ENCODE peak calls at places on chromosomes 6 and 20, in nine cellular contexts. G is C1 segment of cervical spinal cord; D is activated CD4-positive, alpha-beta T cell treated with anti-CD3 and anti-CD28 coated beads, Interleukin-2, amount 50 U/mL, for 1 hour; Z is breast epithelium; L is lower lobe of right lung; X is GOT3; F is hypothalamus; A is NCI-H748 treated with DMSO at 0.1 percent for 48 hours; M is cerebellum. R is an unnamed sample.

GRCh38 chr6:36427781-36428345 is 14.8 kb downstream of the PXT1 start:
- DNase-seq in M (no peak), X (no peak), Z (no peak), G (no peak), A (no peak), F (no peak), L (no peak), D (no peak), R (no peak)

GRCh38 chr6:85643530-85644373 is 1.1 kb upstream of the SYNCRIP start:
- DNase-seq in F (peak), D (peak), G (peak), L (peak), A (peak), M (no peak), X (peak), Z (peak), R (peak)

GRCh38 chr6:146871613-146872465 is 273.1 kb downstream of the ADGB start:
- DNase-seq in L (no peak), M (no peak), X (no peak), A (peak), D (no peak), F (no peak), G (no peak), Z (no peak), R (no peak)

GRCh38 chr20:32773880-32774279 is 11.7 kb downstream of the DNMT3B start:
- DNase-seq in X (no peak), D (no peak), M (no peak), L (no peak), A (no peak), G (no peak), Z (no peak), F (no peak), R (no peak)

GRCh38 chr6:56154076-56154475 is 93.3 kb downstream of the COL21A1 start:
- DNase-seq in A (no peak), F (no peak), G (no peak), Z (no peak), D (no peak), M (no peak), X (no peak), L (no peak), R (no peak)

GRCh38 chr20:64242003-64242796 is 13.3 kb upstream of the PCMTD2 start:
- DNase-seq in Z (peak), L (peak), A (no peak), M (no peak), X (no peak), G (no peak), D (no peak), F (no peak), R (no peak)

GRCh38 chr6:33987531-33988021 is 158.3 kb downstream of the GRM4 start:
- DNase-seq in A (peak), Z (peak), L (no peak), X (no peak), G (no peak), D (no peak), F (no peak), M (no peak), R (no peak)

GRCh38 chr6:7240351-7240750 is 72.6 kb downstream of the SSR1 start:
- DNase-seq in X (no peak), A (no peak), Z (no peak), L (peak), G (no peak), F (no peak), D (no peak), M (no peak), R (no peak)

GRCh38 chr20:37590938-37591490 is 63.3 kb upstream of the BLCAP start:
- DNase-seq in M (no peak), F (no peak), Z (no peak), D (no peak), G (no peak), A (no peak), L (no peak), X (no peak), R (no peak)

GRCh38 chr6:39342692-39343460 is 20.4 kb upstream of the KCNK16 start:
- DNase-seq in D (no peak), Z (no peak), X (no peak), A (no peak), G (no peak), L (no peak), M (no peak), F (no peak), R (no peak)

GRCh38 chr6:102114402-102114801 is 720.9 kb downstream of the GRIK2 start:
- DNase-seq in Z (no peak), A (peak), F (no peak), D (no peak), M (no peak), X (no peak), G (no peak), L (no peak), R (no peak)

GRCh38 chr6:51930602-51931001 is 156.8 kb downstream of the PKHD1 start:
- DNase-seq in X (no peak), F (no peak), G (no peak), M (no peak), Z (no peak), D (no peak), L (no peak), A (no peak), R (no peak)

GRCh38 chr6:157059781-157060180 is 263.5 kb downstream of the TMEM242 start:
- DNase-seq in D (no peak), M (peak), Z (no peak), X (no peak), F (no peak), G (no peak), L (no peak), A (peak), R (no peak)

GRCh38 chr20:5888051-5888450 is 62.3 kb downstream of the TRMT6 start:
- DNase-seq in G (no peak), D (no peak), Z (no peak), L (no peak), F (no peak), M (no peak), A (no peak), X (no peak), R (no peak)

GRCh38 chr6:150494236-150494635 is 105.4 kb upstream of the PLEKHG1 start:
- DNase-seq in A (no peak), X (no peak), D (no peak), Z (no peak), M (no peak), F (no peak), L (no peak), G (no peak), R (no peak)

GRCh38 chr20:51076841-51077543 is 54.1 kb upstream of the KCNG1 start:
- DNase-seq in L (no peak), D (no peak), Z (no peak), M (no peak), A (no peak), G (no peak), X (no peak), F (no peak), R (no peak)

GRCh38 chr6:41704656-41705328 is 30.6 kb downstream of the TFEB start:
- DNase-seq in Z (no peak), X (no peak), D (no peak), A (peak), G (no peak), M (no peak), F (no peak), L (no peak), R (no peak)

GRCh38 chr6:144284753-144285547 is at the start of gene UTRN:
- DNase-seq in M (peak), F (peak), G (peak), A (peak), D (peak), L (peak), Z (peak), X (peak), R (peak)

GRCh38 chr6:88867841-88868558 is 95.4 kb downstream of the RNGTT start:
- DNase-seq in A (no peak), Z (no peak), D (no peak), X (no peak), G (no peak), L (no peak), M (no peak), F (no peak), R (no peak)

GRCh38 chr6:90397929-90398674 is 101.5 kb upstream of the BACH2 start:
- DNase-seq in Z (no peak), L (no peak), F (no peak), X (no peak), D (peak), G (no peak), M (no peak), A (no peak), R (peak)

GRCh38 chr6:21664263-21665081 is 70.9 kb downstream of the SOX4 start:
- DNase-seq in L (peak), Z (peak), M (no peak), D (no peak), X (no peak), G (no peak), A (peak), F (no peak), R (no peak)

GRCh38 chr6:94721459-94721858 is 855.9 kb upstream of the MANEA start:
- DNase-seq in D (no peak), A (no peak), G (no peak), F (no peak), M (no peak), X (no peak), L (no peak), Z (no peak), R (no peak)

GRCh38 chr20:56328861-56329260 is 29.9 kb upstream of the FAM210B start:
- DNase-seq in A (no peak), Z (no peak), X (no peak), F (no peak), M (no peak), D (no peak), G (no peak), L (no peak), R (peak)

GRCh38 chr6:50305660-50306059 is 255.9 kb upstream of the DEFB112 start:
- DNase-seq in D (no peak), M (no peak), Z (no peak), G (no peak), F (no peak), X (no peak), L (no peak), A (no peak), R (no peak)

GRCh38 chr6:52407467-52407866 is 12.7 kb upstream of the EFHC1 start:
- DNase-seq in X (no peak), F (no peak), G (no peak), Z (no peak), M (peak), D (no peak), L (no peak), A (peak), R (peak)

GRCh38 chr6:116373940-116374339 is 3.2 kb downstream of the DSE start:
- DNase-seq in Z (no peak), L (no peak), D (no peak), A (no peak), F (no peak), X (no peak), G (no peak), M (no peak), R (no peak)

GRCh38 chr6:21522007-21522758 is 71.4 kb upstream of the SOX4 start:
- DNase-seq in M (no peak), X (no peak), D (no peak), G (no peak), L (no peak), A (peak), F (no peak), Z (no peak), R (no peak)

GRCh38 chr6:73079611-73079955 is 145.7 kb downstream of the KHDC1L start:
- DNase-seq in Z (no peak), M (no peak), D (no peak), L (no peak), X (no peak), F (no peak), G (no peak), A (no peak), R (no peak)

GRCh38 chr6:1335367-1336037 is 23.6 kb downstream of the FOXQ1 start:
- DNase-seq in Z (no peak), L (peak), D (no peak), F (no peak), M (no peak), X (no peak), G (no peak), A (no peak), R (no peak)

GRCh38 chr6:125789576-125790402 is 971 bp upstream of the NCOA7 start:
- DNase-seq in Z (no peak), M (peak), D (peak), X (no peak), L (peak), G (peak), A (peak), F (peak), R (peak)

GRCh38 chr6:125827788-125828313 is 37.1 kb downstream of the NCOA7 start:
- DNase-seq in G (no peak), D (no peak), A (no peak), X (no peak), F (no peak), Z (no peak), M (no peak), L (no peak), R (no peak)

GRCh38 chr6:43570876-43571441 is 4.9 kb downstream of the XPO5 start:
- DNase-seq in Z (no peak), M (no peak), L (no peak), A (no peak), D (no peak), X (no peak), G (no peak), F (no peak), R (no peak)

GRCh38 chr6:47169785-47170685 is 127.9 kb upstream of the ADGRF1 start:
- DNase-seq in F (no peak), X (no peak), A (no peak), M (no peak), D (no peak), G (no peak), L (no peak), Z (no peak), R (no peak)

R was measured in MM.1S.